ENCODE peak calls at places on chromosome 16, in six cellular contexts. O is IMR-90, L is left ventricle myocardium superior, Z is tibial artery, V is GM13976, P is nephron progenitor cell. I is an unnamed sample.

GRCh38 chr16:63684116-63684515 is 1437.7 kb downstream of the CDH11 start:
- DNase-seq in O (no peak), L (no peak), Z (no peak), V (no peak), P (no peak), I (no peak)

GRCh38 chr16:86142801-86143236 is 243.9 kb downstream of the IRF8 start:
- DNase-seq in O (no peak), L (no peak), Z (no peak), V (no peak), P (no peak), I (no peak)

GRCh38 chr16:24088767-24089166 is 167.4 kb upstream of the CACNG3 start:
- DNase-seq in O (no peak), L (no peak), Z (no peak), V (no peak), P (peak; percentile 17), I (no peak)

GRCh38 chr16:17556276-17557052 is 85.7 kb upstream of the XYLT1 start:
- DNase-seq in O (peak; percentile 33), L (no peak), Z (no peak), V (peak; percentile 51), P (peak; percentile 5), I (peak; percentile 43)

GRCh38 chr16:56889206-56889605 is 24.2 kb downstream of the SLC12A3 start:
- DNase-seq in O (no peak), L (no peak), Z (no peak), V (no peak), P (no peak), I (no peak)

GRCh38 chr16:20074089-20074956 is 633 bp upstream of the GPR139 start:
- DNase-seq in O (no peak), L (no peak), Z (no peak), V (no peak), P (no peak), I (no peak)

GRCh38 chr16:48434653-48435318 is 49.6 kb upstream of the SIAH1 start:
- DNase-seq in O (peak; percentile 80), L (no peak), Z (no peak), V (no peak), P (no peak), I (no peak)

GRCh38 chr16:57899771-57900661 is 70.9 kb downstream of the CNGB1 start:
- DNase-seq in O (peak; percentile 62), L (peak; percentile 85), Z (peak; percentile 72), V (peak; percentile 79), P (peak; percentile 84), I (peak; percentile 37)

GRCh38 chr16:89453662-89454321 is 36.6 kb downstream of the ANKRD11 start:
- DNase-seq in O (no peak), L (peak; percentile 56), Z (no peak), V (no peak), P (no peak), I (peak; percentile 33)

GRCh38 chr16:29876186-29876577 is 13.2 kb upstream of the CDIPT start:
- DNase-seq in O (no peak), L (no peak), Z (no peak), V (no peak), P (no peak), I (no peak)

GRCh38 chr16:78200023-78200389 is 100.6 kb downstream of the WWOX start:
- DNase-seq in O (no peak), L (no peak), Z (no peak), V (no peak), P (no peak), I (no peak)

GRCh38 chr16:89037261-89038152 is 56.1 kb upstream of the ACSF3 start:
- DNase-seq in O (peak; percentile 20), L (peak; percentile 51), Z (no peak), V (peak; percentile 72), P (peak; percentile 90), I (peak; percentile 5)

GRCh38 chr16:85903576-85903975 is 4.6 kb downstream of the IRF8 start:
- DNase-seq in O (no peak), L (no peak), Z (no peak), V (peak; percentile 35), P (no peak), I (no peak)

GRCh38 chr16:85562102-85562786 is 50.9 kb upstream of the GSE1 start:
- DNase-seq in O (no peak), L (no peak), Z (no peak), V (no peak), P (peak; percentile 27), I (no peak)

GRCh38 chr16:11149011-11149616 is 106.9 kb downstream of the SOCS1 start:
- DNase-seq in O (peak; percentile 27), L (peak; percentile 53), Z (no peak), V (no peak), P (no peak), I (no peak)

GRCh38 chr16:66427036-66427446 is at the start of gene BEAN1:
- DNase-seq in O (no peak), L (peak; percentile 63), Z (no peak), V (no peak), P (peak; percentile 73), I (no peak)

GRCh38 chr16:66845791-66846221 is 1.6 kb downstream of the CA7 start:
- DNase-seq in O (no peak), L (no peak), Z (no peak), V (no peak), P (no peak), I (no peak)

GRCh38 chr16:3564130-3564888 is 12.9 kb downstream of the NLRC3 start:
- DNase-seq in O (no peak), L (no peak), Z (no peak), V (no peak), P (no peak), I (no peak)

GRCh38 chr16:72819345-72819744 is 228.6 kb downstream of the ZFHX3 start:
- DNase-seq in O (peak; percentile 74), L (no peak), Z (no peak), V (no peak), P (no peak), I (peak; percentile 81)

GRCh38 chr16:19697756-19698318 is 20.2 kb downstream of the KNOP1 start:
- DNase-seq in O (no peak), L (no peak), Z (no peak), V (no peak), P (no peak), I (no peak)

GRCh38 chr16:67155305-67156145 is 4.2 kb downstream of the TRADD start:
- DNase-seq in O (peak; percentile 71), L (peak; percentile 90), Z (peak; percentile 83), V (peak; percentile 92), P (peak; percentile 93), I (no peak)

GRCh38 chr16:8944113-8944765 is 19.5 kb downstream of the USP7 start:
- DNase-seq in O (no peak), L (no peak), Z (no peak), V (peak; percentile 70), P (no peak), I (no peak)

GRCh38 chr16:72355561-72355960 is 183.6 kb upstream of the PMFBP1 start:
- DNase-seq in O (peak; percentile 51), L (no peak), Z (no peak), V (no peak), P (no peak), I (peak; percentile 84)

GRCh38 chr16:10839271-10839661 is 20.7 kb upstream of the TVP23A start:
- DNase-seq in O (no peak), L (no peak), Z (no peak), V (no peak), P (no peak), I (no peak)

GRCh38 chr16:82792704-82793103 is 165.9 kb downstream of the CDH13 start:
- DNase-seq in O (no peak), L (no peak), Z (no peak), V (no peak), P (no peak), I (no peak)

GRCh38 chr16:87502308-87502969 is 9.6 kb upstream of the ZCCHC14 start:
- DNase-seq in O (no peak), L (no peak), Z (no peak), V (no peak), P (no peak), I (no peak)

GRCh38 chr16:18800674-18801196 is 614 bp downstream of the ARL6IP1 start:
- DNase-seq in O (no peak), L (no peak), Z (no peak), V (no peak), P (peak; percentile 31), I (no peak)

GRCh38 chr16:48232459-48233040 is 11.6 kb upstream of the LONP2 start:
- DNase-seq in O (peak; percentile 38), L (no peak), Z (no peak), V (no peak), P (no peak), I (no peak)

GRCh38 chr16:57736419-57737281 is 1.1 kb downstream of the KATNB1 start:
- DNase-seq in O (peak; percentile 87), L (no peak), Z (no peak), V (no peak), P (peak; percentile 43), I (peak; percentile 77)

GRCh38 chr16:29675811-29676643 is 3.0 kb upstream of the QPRT start:
- DNase-seq in O (peak; percentile 18), L (no peak), Z (no peak), V (peak; percentile 45), P (no peak), I (no peak)

GRCh38 chr16:11966173-11966572 is 1.2 kb downstream of the TNFRSF17 start:
- DNase-seq in O (no peak), L (no peak), Z (no peak), V (peak; percentile 54), P (no peak), I (no peak)

GRCh38 chr16:55333690-55334089 is 9.7 kb downstream of the IRX6 start:
- DNase-seq in O (no peak), L (no peak), Z (no peak), V (no peak), P (no peak), I (no peak)

GRCh38 chr16:2514333-2515179 is 804 bp downstream of the ATP6V0C start:
- DNase-seq in O (no peak), L (no peak), Z (no peak), V (no peak), P (no peak), I (no peak)

GRCh38 chr16:70253291-70254094 is 1.8 kb upstream of the EXOSC6 start:
- DNase-seq in O (peak; percentile 36), L (no peak), Z (no peak), V (peak; percentile 48), P (peak; percentile 67), I (peak; percentile 21)

GRCh38 chr16:62363451-62363850 is 327.2 kb upstream of the CDH8 start:
- DNase-seq in O (no peak), L (no peak), Z (no peak), V (no peak), P (no peak), I (no peak)

GRCh38 chr16:4500283-4500682 is 24.1 kb downstream of the HMOX2 start:
- DNase-seq in O (peak; percentile 88), L (no peak), Z (no peak), V (no peak), P (no peak), I (peak; percentile 83)

GRCh38 chr16:50079741-50080140 is 14.0 kb downstream of the HEATR3 start:
- DNase-seq in O (no peak), L (no peak), Z (no peak), V (no peak), P (no peak), I (no peak)

I was measured in astrocyte.